ENCODE peak calls at places on chromosomes 7 and 10, in six cellular contexts. X is left cardiac atrium; L is activated CD8-positive, alpha-beta T cell treated with anti-CD3 and anti-CD28 coated beads, Interleukin-2, amount 10 ng/mL, durations not matched to agents 7 days and 5 days; S is activated naive CD4-positive, alpha-beta T cell treated with anti-CD3 and anti-CD28 coated beads for 36 hours; P is germinal center; D is nephron progenitor cell. U is an unnamed sample.

GRCh38 chr10:91034494-91035157 is 113.7 kb upstream of the ANKRD1 start:
- DNase-seq in P (no peak), D (peak; percentile 29), L (no peak), X (peak; percentile 82), S (no peak), U (peak; percentile 78)

GRCh38 chr7:94289071-94289470 is 105.6 kb upstream of the COL1A2 start:
- DNase-seq in L (no peak), P (no peak), D (peak; percentile 64), X (peak; percentile 67), S (no peak), U (no peak)

GRCh38 chr10:48842231-48842630 is 97.4 kb downstream of the LRRC18 start:
- DNase-seq in D (no peak), S (no peak), X (no peak), L (no peak), P (no peak), U (no peak)

GRCh38 chr10:25384618-25385017 is 209.8 kb downstream of the GPR158 start:
- DNase-seq in S (no peak), D (no peak), X (no peak), L (no peak), P (no peak), U (no peak)

GRCh38 chr10:132419631-132420468 is 22.9 kb downstream of the PWWP2B start:
- DNase-seq in L (no peak), S (no peak), X (no peak), D (no peak), P (peak; percentile 3), U (no peak)

GRCh38 chr7:150944066-150945042 is 33.8 kb downstream of the KCNH2 start:
- DNase-seq in D (no peak), S (peak; percentile 2), X (no peak), L (no peak), P (no peak), U (no peak)

GRCh38 chr7:108653526-108653925 is 83.9 kb downstream of the DNAJB9 start:
- DNase-seq in S (no peak), D (no peak), P (no peak), X (no peak), L (no peak), U (no peak)

GRCh38 chr7:77284005-77284404 is 84.4 kb upstream of the FGL2 start:
- DNase-seq in L (no peak), D (no peak), X (no peak), P (no peak), S (no peak), U (no peak)

GRCh38 chr7:101848168-101848951 is 30.9 kb downstream of the CUX1 start:
- DNase-seq in P (no peak), S (no peak), D (no peak), L (no peak), X (no peak), U (no peak)

GRCh38 chr7:24722386-24723177 is 34.7 kb downstream of the GSDME start:
- DNase-seq in X (no peak), L (no peak), P (no peak), S (no peak), D (peak; percentile 22), U (no peak)